ENCODE peak calls at places on chromosomes 1 and 21, in eight cellular contexts. K, H, M, T, W, G, A and J are unnamed samples.
A peak's percentile ranks its signal among the peaks of the same experiment; 100 is the strongest.

GRCh38 chr1:4825841-4826450 is 171.5 kb downstream of the AJAP1 start:
- DNase-seq in K (peak; percentile 11), H (peak; percentile 23), M (no peak), T (no peak), W (no peak), G (no peak), A (no peak), J (no peak)

GRCh38 chr21:39669976-39670671 is 57.4 kb downstream of the B3GALT5 start:
- DNase-seq in K (no peak), H (no peak), M (no peak), T (no peak), W (no peak), G (no peak), A (no peak), J (no peak)

GRCh38 chr1:27979151-27979858 is 19.5 kb downstream of the XKR8 start:
- DNase-seq in K (peak; percentile 74), H (no peak), M (no peak), T (peak; percentile 88), W (no peak), G (no peak), A (peak; percentile 87), J (peak; percentile 86)

GRCh38 chr1:177209357-177209756 is 38.6 kb downstream of the BRINP2 start:
- DNase-seq in K (peak; percentile 100), H (peak; percentile 71), M (peak; percentile 73), T (peak; percentile 98), W (no peak), G (peak; percentile 100), A (peak; percentile 100), J (peak; percentile 91)

GRCh38 chr1:77625250-77625649 is 57.2 kb downstream of the ZZZ3 start:
- DNase-seq in K (no peak), H (no peak), M (no peak), T (no peak), W (no peak), G (no peak), A (no peak), J (no peak)

GRCh38 chr1:215566556-215567490 is at the start of gene KCTD3:
- DNase-seq in K (peak; percentile 65), H (peak; percentile 74), M (peak; percentile 74), T (peak; percentile 89), W (peak; percentile 74), G (peak; percentile 19), A (peak; percentile 73), J (peak; percentile 83)

GRCh38 chr1:234272656-234273312 is 100.5 kb upstream of the COA6 start:
- DNase-seq in K (no peak), H (no peak), M (no peak), T (no peak), W (no peak), G (no peak), A (no peak), J (no peak)

GRCh38 chr1:93446837-93447451 is 974 bp upstream of the FNBP1L start:
- DNase-seq in K (peak; percentile 93), H (peak; percentile 75), M (no peak), T (peak; percentile 25), W (no peak), G (no peak), A (no peak), J (no peak)

GRCh38 chr1:36008546-36009197 is 75.2 kb upstream of the TEKT2 start:
- DNase-seq in K (peak; percentile 94), H (no peak), M (no peak), T (peak; percentile 59), W (no peak), G (peak; percentile 15), A (peak; percentile 70), J (peak; percentile 67)

GRCh38 chr1:37776946-37777516 is 12.1 kb upstream of the EPHA10 start:
- DNase-seq in K (no peak), H (no peak), M (no peak), T (no peak), W (no peak), G (no peak), A (no peak), J (no peak)

GRCh38 chr1:226308166-226308722 is 720 bp downstream of the LIN9 start:
- DNase-seq in K (peak; percentile 16), H (no peak), M (no peak), T (no peak), W (peak; percentile 52), G (no peak), A (no peak), J (no peak)

GRCh38 chr1:225677350-225678124 is 24.6 kb upstream of the ENAH start:
- DNase-seq in K (no peak), H (no peak), M (no peak), T (no peak), W (no peak), G (no peak), A (no peak), J (no peak)

GRCh38 chr1:165877940-165878556 is 50.6 kb downstream of the UCK2 start:
- DNase-seq in K (no peak), H (no peak), M (no peak), T (no peak), W (no peak), G (no peak), A (no peak), J (no peak)

GRCh38 chr1:112961072-112961471 is 5.1 kb upstream of the SLC16A1 start:
- DNase-seq in K (no peak), H (no peak), M (no peak), T (no peak), W (no peak), G (no peak), A (no peak), J (no peak)

GRCh38 chr1:21165632-21166031 is 11.1 kb downstream of the EIF4G3 start:
- DNase-seq in K (no peak), H (no peak), M (no peak), T (no peak), W (no peak), G (no peak), A (no peak), J (no peak)

GRCh38 chr1:234533034-234533571 is 54.1 kb upstream of the TARBP1 start:
- DNase-seq in K (peak; percentile 99), H (no peak), M (peak; percentile 85), T (peak; percentile 78), W (no peak), G (peak; percentile 93), A (peak; percentile 98), J (no peak)

GRCh38 chr1:203103201-203103600 is 17.4 kb upstream of the MYOG start:
- DNase-seq in K (no peak), H (no peak), M (no peak), T (no peak), W (no peak), G (no peak), A (no peak), J (no peak)

GRCh38 chr1:114350731-114351445 is 160.1 kb downstream of the TRIM33 start:
- DNase-seq in K (no peak), H (no peak), M (no peak), T (no peak), W (no peak), G (no peak), A (no peak), J (no peak)

GRCh38 chr21:37531402-37532042 is 164.9 kb downstream of the DYRK1A start:
- DNase-seq in K (no peak), H (peak; percentile 42), M (no peak), T (peak; percentile 8), W (no peak), G (no peak), A (peak; percentile 12), J (no peak)

GRCh38 chr1:32965251-32965643 is 638 bp upstream of the RNF19B start:
- DNase-seq in K (no peak), H (no peak), M (no peak), T (no peak), W (no peak), G (no peak), A (no peak), J (no peak)

GRCh38 chr1:23074012-23074411 is 54.7 kb downstream of the KDM1A start:
- DNase-seq in K (peak; percentile 32), H (no peak), M (no peak), T (no peak), W (no peak), G (no peak), A (no peak), J (no peak)
- H3K4me3 ChIP-seq in K (no peak overlapping the region), H (no peak overlapping the region), M (no peak overlapping the region), T (no peak overlapping the region), W (no peak overlapping the region), G (no peak overlapping the region), A (no peak overlapping the region), J (no peak overlapping the region)

GRCh38 chr1:204150702-204151561 is 912 bp downstream of the ETNK2 start:
- DNase-seq in K (no peak), H (no peak), M (peak; percentile 60), T (peak; percentile 4), W (peak; percentile 5), G (no peak), A (no peak), J (no peak)
- H3K4me3 ChIP-seq in K (peak overlapping the region; percentile 54), H (peak overlapping the region; percentile 62), M (peak overlapping the region; percentile 92), T (peak overlapping the region; percentile 78), W (peak overlapping the region; percentile 64), G (peak overlapping the region; percentile 73), A (peak overlapping the region; percentile 68), J (peak overlapping the region; percentile 46)

GRCh38 chr1:109467301-109467777 is 993 bp downstream of the SYPL2 start:
- DNase-seq in K (no peak), H (no peak), M (no peak), T (no peak), W (no peak), G (no peak), A (no peak), J (no peak)
- H3K4me3 ChIP-seq in K (no peak overlapping the region), H (no peak overlapping the region), M (peak overlapping the region; percentile 76), T (peak overlapping the region; percentile 93), W (no peak overlapping the region), G (peak overlapping the region; percentile 83), A (no peak overlapping the region), J (peak overlapping the region; percentile 72)

GRCh38 chr1:232431326-232431725 is 198.6 kb downstream of the SIPA1L2 start:
- DNase-seq in K (no peak), H (no peak), M (no peak), T (no peak), W (no peak), G (no peak), A (no peak), J (no peak)

GRCh38 chr1:232432313-232432712 is 197.6 kb downstream of the SIPA1L2 start:
- DNase-seq in K (no peak), H (no peak), M (no peak), T (no peak), W (peak; percentile 76), G (no peak), A (no peak), J (peak; percentile 43)

GRCh38 chr1:232428781-232429530 is 201.0 kb downstream of the SIPA1L2 start:
- DNase-seq in K (no peak), H (no peak), M (no peak), T (peak; percentile 82), W (no peak), G (no peak), A (peak; percentile 23), J (peak; percentile 42)

GRCh38 chr1:232431748-232432147 is 198.2 kb downstream of the SIPA1L2 start:
- DNase-seq in K (no peak), H (no peak), M (no peak), T (no peak), W (no peak), G (no peak), A (no peak), J (peak; percentile 35)

GRCh38 chr1:232430467-232430866 is 199.5 kb downstream of the SIPA1L2 start:
- DNase-seq in K (no peak), H (no peak), M (no peak), T (no peak), W (peak; percentile 42), G (no peak), A (no peak), J (no peak)
- H3K4me3 ChIP-seq in K (no peak overlapping the region), H (no peak overlapping the region), M (no peak overlapping the region), T (no peak overlapping the region), W (no peak overlapping the region), G (no peak overlapping the region), A (no peak overlapping the region), J (no peak overlapping the region)